ENCODE peak calls at places on chromosomes 13 and 19, in four cellular contexts. J is activated CD8-positive, alpha-beta memory T cell treated with anti-CD3 and anti-CD28 coated beads for 48 hours; A is smooth muscle cell of the brain vasculature; B is Caco-2. F is an unnamed sample.

GRCh38 chr13:106986033-106986484 is 418.1 kb upstream of the ARGLU1 start:
- DNase-seq in J (no peak), A (no peak), B (no peak), F (no peak)

GRCh38 chr19:14107581-14108461 is 9.7 kb downstream of the PRKACA start:
- DNase-seq in J (no peak), A (no peak), B (no peak), F (no peak)

GRCh38 chr13:113527272-113527958 is 36.9 kb upstream of the DCUN1D2 start:
- DNase-seq in J (no peak), A (no peak), B (no peak), F (peak)

GRCh38 chr19:41882568-41883462 is at the start of gene ARHGEF1:
- DNase-seq in J (no peak), A (no peak), B (no peak), F (peak)

GRCh38 chr13:108328848-108329247 is 59.3 kb downstream of the TNFSF13B start:
- DNase-seq in J (no peak), A (no peak), B (no peak), F (no peak)

GRCh38 chr19:17001603-17002183 is 24.9 kb downstream of the CPAMD8 start:
- DNase-seq in J (no peak), A (no peak), B (no peak), F (no peak)

GRCh38 chr13:94188173-94188869 is 291.2 kb downstream of the DCT start:
- DNase-seq in J (no peak), A (no peak), B (no peak), F (no peak)

GRCh38 chr13:94552095-94552494 is 43.9 kb downstream of the TGDS start:
- DNase-seq in J (no peak), A (no peak), B (no peak), F (no peak)

GRCh38 chr13:30334663-30335386 is 27.5 kb upstream of the KATNAL1 start:
- DNase-seq in J (peak), A (no peak), B (no peak), F (no peak)

GRCh38 chr13:108915634-108916497 is 286.5 kb downstream of the MYO16 start:
- DNase-seq in J (peak), A (peak), B (peak), F (peak)

GRCh38 chr13:27728271-27728670 is 64.0 kb upstream of the GSX1 start:
- DNase-seq in J (no peak), A (no peak), B (no peak), F (no peak)

GRCh38 chr19:10334340-10335148 is 1.2 kb upstream of the RAVER1 start:
- DNase-seq in J (peak), A (peak), B (peak), F (peak)

GRCh38 chr19:7013678-7014077 is 7.6 kb downstream of the MBD3L2B start:
- DNase-seq in J (no peak), A (no peak), B (no peak), F (no peak)

GRCh38 chr19:39745645-39746044 is 7.8 kb upstream of the CLC start:
- DNase-seq in J (no peak), A (no peak), B (no peak), F (no peak)

GRCh38 chr19:35294859-35295258 is 2.9 kb downstream of the MAG start:
- DNase-seq in J (no peak), A (no peak), B (no peak), F (no peak)

GRCh38 chr19:12163841-12164240 is 945 bp downstream of the ZNF136 start:
- DNase-seq in J (no peak), A (no peak), B (no peak), F (no peak)

GRCh38 chr19:15524781-15525180 is 16.5 kb downstream of the CYP4F22 start:
- DNase-seq in J (no peak), A (no peak), B (no peak), F (no peak)

GRCh38 chr13:21884299-21884878 is 213.5 kb downstream of the FGF9 start:
- DNase-seq in J (no peak), A (no peak), B (no peak), F (no peak)

GRCh38 chr13:94722596-94722995 is 10.3 kb upstream of the SOX21 start:
- DNase-seq in J (no peak), A (no peak), B (no peak), F (no peak)

GRCh38 chr13:35499131-35500051 is 22.9 kb upstream of the MAB21L1 start:
- DNase-seq in J (no peak), A (no peak), B (no peak), F (no peak)

GRCh38 chr19:44608391-44608821 is 5.0 kb upstream of the IGSF23 start:
- DNase-seq in J (no peak), A (no peak), B (no peak), F (no peak)

F was measured in tibial artery.